ENCODE peak calls at places on chromosomes 5 and 9, in six cellular contexts. N, J, L, Q, S and P are unnamed samples.

GRCh38 chr9:84823426-84824271 is 154.1 kb downstream of the NTRK2 start:
- DNase-seq in N (no peak), J (no peak), Q (peak; percentile 1), S (no peak), L (no peak), P (no peak)

GRCh38 chr9:127447416-127448111 is 3.6 kb downstream of the RPL12 start:
- DNase-seq in Q (no peak), L (no peak), S (no peak), J (no peak), N (no peak), P (no peak)

GRCh38 chr5:79850316-79850822 is 140.7 kb downstream of the MTX3 start:
- DNase-seq in N (no peak), Q (no peak), J (no peak), S (peak; percentile 52), L (peak; percentile 67), P (no peak)

GRCh38 chr9:21160178-21160577 is 6.3 kb downstream of the IFNA21 start:
- DNase-seq in N (peak; percentile 24), S (no peak), J (no peak), L (no peak), Q (peak; percentile 64), P (no peak)

GRCh38 chr5:10831416-10831815 is 70.4 kb upstream of the DAP start:
- DNase-seq in S (peak; percentile 84), L (peak; percentile 73), J (no peak), Q (peak; percentile 30), N (no peak), P (no peak)

GRCh38 chr5:125032286-125032685 is 285.8 kb upstream of the ZNF608 start:
- DNase-seq in J (no peak), S (no peak), Q (peak; percentile 15), N (no peak), L (no peak), P (no peak)

GRCh38 chr5:93890657-93891056 is 149.3 kb upstream of the POU5F2 start:
- DNase-seq in L (no peak), S (no peak), J (no peak), N (no peak), Q (peak; percentile 13), P (no peak)

GRCh38 chr9:112640311-112640710 is 77.6 kb downstream of the INIP start:
- DNase-seq in Q (no peak), L (no peak), S (no peak), J (no peak), N (no peak), P (no peak)

GRCh38 chr5:53923969-53924876 is 363.8 kb downstream of the NDUFS4 start:
- DNase-seq in L (no peak), S (no peak), Q (peak; percentile 54), J (no peak), N (no peak), P (no peak)

GRCh38 chr5:103041071-103041676 is 78.8 kb downstream of the GIN1 start:
- DNase-seq in S (no peak), J (no peak), N (no peak), Q (peak; percentile 82), L (peak; percentile 21), P (no peak)

GRCh38 chr9:75382126-75382525 is 293.8 kb downstream of the OSTF1 start:
- DNase-seq in J (no peak), S (no peak), N (no peak), L (no peak), Q (no peak), P (no peak)

GRCh38 chr9:110728058-110728457 is 59.5 kb downstream of the MUSK start:
- DNase-seq in L (no peak), S (no peak), N (no peak), J (no peak), Q (no peak), P (no peak)

GRCh38 chr5:83900307-83900706 is 179.7 kb upstream of the HAPLN1 start:
- DNase-seq in J (no peak), N (no peak), S (no peak), Q (no peak), L (no peak), P (no peak)